ENCODE peak calls at places on chromosomes 16 and 17, in nine cellular contexts. D, S, K, A, Z, T, P, F and H are unnamed samples.

GRCh38 chr16:50861926-50862325 is 120.0 kb downstream of the CYLD start:
- DNase-seq in D (peak), S (no peak), K (no peak), A (no peak), Z (no peak), T (peak), P (no peak), F (peak), H (no peak)

GRCh38 chr17:2171725-2172446 is 117.0 kb downstream of the HIC1 start:
- DNase-seq in D (peak), S (peak), K (no peak), A (no peak), Z (peak), T (peak), P (peak), F (peak), H (no peak)

GRCh38 chr17:81331527-81332043 is 36.5 kb upstream of the SLC38A10 start:
- DNase-seq in D (no peak), S (no peak), K (peak), A (no peak), Z (no peak), T (no peak), P (no peak), F (no peak), H (no peak)

GRCh38 chr17:71828182-71828596 is 292.6 kb upstream of the SOX9 start:
- DNase-seq in D (no peak), S (no peak), K (no peak), A (no peak), Z (no peak), T (no peak), P (peak), F (peak), H (no peak)

GRCh38 chr16:11052080-11052808 is 107.9 kb downstream of the CLEC16A start:
- DNase-seq in D (no peak), S (no peak), K (no peak), A (no peak), Z (no peak), T (no peak), P (no peak), F (no peak), H (peak)

GRCh38 chr16:11949527-11949926 is 7.7 kb upstream of the NPIPB2 start:
- DNase-seq in D (peak), S (peak), K (no peak), A (no peak), Z (no peak), T (peak), P (peak), F (peak), H (peak)

GRCh38 chr17:50638851-50639767 is 4.4 kb downstream of the ABCC3 start:
- DNase-seq in D (peak), S (peak), K (peak), A (peak), Z (peak), T (peak), P (peak), F (peak), H (no peak)

GRCh38 chr17:55722742-55723487 is at the start of gene TMEM100:
- DNase-seq in D (peak), S (peak), K (no peak), A (peak), Z (peak), T (no peak), P (peak), F (peak), H (no peak)

GRCh38 chr17:45924332-45924820 is 30.0 kb downstream of the MAPT start:
- DNase-seq in D (no peak), S (no peak), K (no peak), A (no peak), Z (no peak), T (no peak), P (peak), F (no peak), H (no peak)

GRCh38 chr17:68507581-68507980 is 4.6 kb upstream of the PRKAR1A start:
- DNase-seq in D (no peak), S (no peak), K (no peak), A (no peak), Z (no peak), T (peak), P (no peak), F (no peak), H (no peak)

DNA sequence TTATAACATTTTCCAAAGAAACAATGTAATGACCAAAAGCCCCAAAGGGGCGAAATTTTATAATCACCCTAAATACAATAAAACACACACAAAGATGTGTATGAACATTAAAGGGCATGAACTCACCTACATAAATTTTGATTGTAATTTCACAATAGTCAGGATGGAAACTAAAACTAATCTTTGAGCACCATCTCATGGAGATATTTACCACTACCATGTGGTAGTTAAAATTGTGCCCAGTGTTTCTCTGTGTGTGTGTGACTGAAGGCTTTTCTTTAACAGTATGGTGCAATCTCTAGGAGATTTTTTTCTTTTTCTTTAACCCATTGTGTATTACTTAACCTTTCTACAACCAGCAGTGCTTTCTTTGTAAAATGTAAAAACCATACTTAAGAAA is 19.7 kb upstream of the MEIOC start:
- DNase-seq in D (peak), S (no peak), K (no peak), A (peak), Z (no peak), T (peak), P (peak), F (peak), H (no peak)
- TF ChIP-seq CTCF in D (peak), S (no peak), K (peak), A (peak), Z (peak), T (peak), P (peak), F (peak), H (no peak)

GRCh38 chr17:38563362-38564253 is 42.1 kb downstream of the SRCIN1 start:
- DNase-seq in D (no peak), S (no peak), K (no peak), A (no peak), Z (no peak), T (no peak), P (no peak), F (no peak), H (no peak)
- TF ChIP-seq CTCF in D (no peak), S (no peak), K (no peak), A (no peak), Z (no peak), T (no peak), P (no peak), F (no peak), H (peak)

DNA sequence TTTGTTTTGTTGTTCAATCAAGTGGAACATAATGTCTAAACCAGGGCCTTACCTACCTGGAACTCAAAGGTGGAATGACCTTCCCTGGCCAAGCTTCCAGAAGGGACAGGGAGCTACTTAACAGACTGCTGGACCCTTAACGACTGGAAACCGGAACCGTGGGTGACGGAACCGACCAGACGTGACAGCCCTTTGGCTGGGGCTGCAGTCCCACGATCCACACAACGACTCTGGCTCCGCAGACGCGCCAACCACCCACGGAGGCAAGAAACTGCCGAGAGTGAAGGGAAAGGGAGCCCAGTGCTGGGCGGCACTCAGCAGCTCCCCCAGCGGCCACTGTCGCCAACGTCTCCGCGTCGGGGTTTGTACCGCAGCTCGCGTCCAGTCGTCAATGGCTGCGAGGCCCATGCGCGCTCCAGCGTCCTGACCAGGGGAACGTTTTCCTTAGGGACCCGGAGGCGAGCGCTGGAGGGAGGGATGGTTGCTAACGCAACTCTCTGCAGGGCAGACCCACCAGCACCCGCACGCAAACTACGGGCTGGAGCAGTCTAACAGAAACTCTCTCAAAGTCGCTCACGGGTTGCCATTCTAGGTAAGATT is 5.5 kb upstream of the KIF22 start:
- DNase-seq in D (peak), S (peak), K (peak), A (no peak), Z (peak), T (no peak), P (peak), F (peak), H (peak)
- TF ChIP-seq CTCF in D (peak), S (peak), K (peak), A (peak), Z (peak), T (no peak), P (peak), F (peak), H (peak)

GRCh38 chr17:57515662-57516211 is 229.4 kb downstream of the CCDC182 start:
- DNase-seq in D (peak), S (no peak), K (no peak), A (no peak), Z (no peak), T (peak), P (no peak), F (no peak), H (no peak)

GRCh38 chr17:57517216-57517518 is 227.9 kb downstream of the CCDC182 start:
- DNase-seq in D (no peak), S (no peak), K (no peak), A (no peak), Z (no peak), T (no peak), P (no peak), F (no peak), H (no peak)

GRCh38 chr17:57516290-57517215 is 228.5 kb downstream of the CCDC182 start:
- DNase-seq in D (no peak), S (no peak), K (no peak), A (no peak), Z (no peak), T (no peak), P (no peak), F (no peak), H (no peak)

GRCh38 chr17:57512258-57512657 is 232.8 kb downstream of the CCDC182 start:
- DNase-seq in D (no peak), S (no peak), K (no peak), A (no peak), Z (no peak), T (no peak), P (no peak), F (no peak), H (no peak)

GRCh38 chr17:57514614-57515013 is 230.5 kb downstream of the CCDC182 start:
- DNase-seq in D (no peak), S (no peak), K (no peak), A (no peak), Z (no peak), T (no peak), P (no peak), F (no peak), H (no peak)
- TF ChIP-seq CTCF in D (no peak), S (no peak), K (no peak), A (no peak), Z (no peak), T (no peak), P (no peak), F (no peak), H (no peak)

GRCh38 chr17:7241783-7242716 is at the start of gene GABARAP:
- DNase-seq in D (peak), S (peak), K (peak), A (no peak), Z (peak), T (peak), P (peak), F (peak), H (peak)

GRCh38 chr17:7241047-7241733 is 1.1 kb downstream of the GABARAP start:
- DNase-seq in D (peak), S (no peak), K (no peak), A (no peak), Z (no peak), T (no peak), P (peak), F (no peak), H (no peak)

GRCh38 chr17:7240375-7240774 is 1.1 kb upstream of the PHF23 start:
- DNase-seq in D (no peak), S (no peak), K (no peak), A (no peak), Z (no peak), T (no peak), P (no peak), F (no peak), H (no peak)

GRCh38 chr17:7239091-7240027 is at the start of gene PHF23:
- DNase-seq in D (peak), S (peak), K (peak), A (peak), Z (peak), T (peak), P (peak), F (peak), H (peak)

GRCh38 chr17:7242717-7243576 is 698 bp upstream of the GABARAP start:
- DNase-seq in D (peak), S (peak), K (peak), A (peak), Z (peak), T (peak), P (peak), F (peak), H (peak)
- TF ChIP-seq CTCF in D (no peak), S (no peak), K (no peak), A (no peak), Z (no peak), T (no peak), P (no peak), F (no peak), H (peak)

GRCh38 chr17:4815043-4815675 is 8.2 kb downstream of the PLD2 start:
- DNase-seq in D (no peak), S (no peak), K (no peak), A (no peak), Z (no peak), T (no peak), P (peak), F (no peak), H (no peak)
- TF ChIP-seq CTCF in D (peak), S (no peak), K (no peak), A (peak), Z (no peak), T (peak), P (peak), F (peak), H (no peak)